ENCODE peak calls at places on chromosomes 2 and 18, in nine cellular contexts. O is stimulated activated CD4-positive, alpha-beta T cell treated with anti-CD3 and anti-CD28 coated beads, Interleukin-15, amount 100 ng/mL, for 1 hour; Z is T-helper 17 cell; F is stimulated activated naive CD4-positive, alpha-beta T cell; P is neural progenitor cell; H is heart left ventricle; N is EL; L is LHCN-M2; X is central memory CD4-positive, alpha-beta T cell. I is an unnamed sample.

GRCh38 chr2:7119504-7119835 is 202.3 kb downstream of the RNF144A start:
- DNase-seq in Z (no peak), F (no peak), L (no peak), P (no peak), H (no peak), X (no peak), O (no peak), N (no peak), I (no peak)

GRCh38 chr2:43462866-43463641 is 132.8 kb downstream of the THADA start:
- DNase-seq in F (no peak), P (no peak), N (no peak), L (peak; percentile 84), X (no peak), O (no peak), H (no peak), Z (no peak), I (no peak)

GRCh38 chr2:78070693-78071092 is 548.5 kb upstream of the LRRTM4 start:
- DNase-seq in O (no peak), L (no peak), Z (no peak), F (no peak), P (no peak), X (no peak), N (no peak), H (no peak), I (no peak)

GRCh38 chr2:42138163-42139016 is 30.8 kb upstream of the EML4 start:
- DNase-seq in H (peak; percentile 61), Z (no peak), N (peak; percentile 97), X (no peak), F (no peak), L (peak; percentile 98), P (no peak), O (no peak), I (peak; percentile 98)

GRCh38 chr2:113213061-113213930 is 39.5 kb downstream of the PSD4 start:
- DNase-seq in P (no peak), H (no peak), X (no peak), N (no peak), Z (no peak), F (no peak), O (no peak), L (no peak), I (no peak)

GRCh38 chr18:74459877-74460276 is 2.8 kb upstream of the DIPK1C start:
- DNase-seq in X (no peak), O (no peak), N (no peak), P (peak; percentile 70), F (no peak), L (no peak), Z (no peak), H (no peak), I (no peak)

GRCh38 chr18:9961031-9961430 is 47.2 kb downstream of the VAPA start:
- DNase-seq in Z (no peak), F (peak; percentile 8), N (no peak), H (no peak), P (no peak), L (peak; percentile 56), X (no peak), O (no peak), I (peak; percentile 59)

GRCh38 chr2:113175101-113175628 is 1.4 kb downstream of the PSD4 start:
- DNase-seq in O (peak; percentile 38), N (no peak), X (peak; percentile 81), L (no peak), P (no peak), Z (peak; percentile 28), H (no peak), F (peak; percentile 76), I (no peak)

GRCh38 chr2:156115338-156115737 is 217.2 kb downstream of the NR4A2 start:
- DNase-seq in H (no peak), P (no peak), O (no peak), F (no peak), Z (no peak), L (no peak), X (no peak), N (peak; percentile 3), I (peak; percentile 21)

GRCh38 chr2:101516833-101517690 is 42.1 kb upstream of the RFX8 start:
- DNase-seq in X (no peak), F (no peak), H (no peak), P (no peak), O (no peak), L (peak; percentile 99), N (peak; percentile 94), Z (no peak), I (peak; percentile 92)

GRCh38 chr2:42107249-42108042 is 59.6 kb downstream of the PKDCC start:
- DNase-seq in H (no peak), O (no peak), X (no peak), N (no peak), P (no peak), F (no peak), L (no peak), Z (no peak), I (no peak)

GRCh38 chr18:72336786-72337185 is 207.4 kb downstream of the CBLN2 start:
- DNase-seq in H (no peak), N (no peak), L (no peak), F (no peak), O (no peak), Z (no peak), P (no peak), X (no peak), I (no peak)

GRCh38 chr18:3970929-3971328 is 484.2 kb downstream of the DLGAP1 start:
- DNase-seq in L (no peak), O (no peak), Z (no peak), F (no peak), N (no peak), X (no peak), P (no peak), H (no peak), I (no peak)

GRCh38 chr2:96608459-96609455 is 29.4 kb downstream of the KANSL3 start:
- DNase-seq in P (no peak), F (no peak), O (no peak), N (peak; percentile 80), X (no peak), L (peak; percentile 85), H (no peak), Z (no peak), I (peak; percentile 29)

GRCh38 chr2:47187124-47187523 is 32.0 kb upstream of the STPG4 start:
- DNase-seq in N (no peak), H (no peak), F (no peak), Z (no peak), L (no peak), X (no peak), O (no peak), P (peak; percentile 50), I (no peak)

GRCh38 chr2:15127876-15128275 is 433.3 kb downstream of the NBAS start:
- DNase-seq in P (no peak), Z (no peak), O (no peak), F (no peak), X (no peak), L (no peak), H (no peak), N (no peak), I (no peak)

GRCh38 chr2:78682781-78683180 is 342.7 kb upstream of the REG3G start:
- DNase-seq in F (no peak), X (no peak), L (no peak), Z (no peak), O (no peak), H (no peak), N (no peak), P (no peak), I (no peak)

GRCh38 chr18:57856707-57857280 is 53.7 kb upstream of the ATP8B1 start:
- DNase-seq in H (no peak), Z (no peak), O (no peak), P (no peak), F (no peak), N (no peak), X (no peak), L (no peak), I (no peak)

GRCh38 chr18:59881728-59882685 is 17.8 kb upstream of the PMAIP1 start:
- DNase-seq in L (peak; percentile 66), O (no peak), F (no peak), X (no peak), P (no peak), N (peak; percentile 57), H (no peak), Z (no peak), I (peak; percentile 66)

GRCh38 chr2:1407950-1408695 is 5.1 kb upstream of the TPO start:
- DNase-seq in Z (no peak), H (no peak), O (no peak), N (no peak), L (no peak), X (no peak), P (no peak), F (no peak), I (no peak)

GRCh38 chr2:96123290-96123689 is 6.9 kb upstream of the ADRA2B start:
- DNase-seq in H (no peak), Z (no peak), L (no peak), O (no peak), X (no peak), F (no peak), N (no peak), P (no peak), I (no peak)

GRCh38 chr2:141201161-141201560 is 929.7 kb downstream of the LRP1B start:
- DNase-seq in N (no peak), L (no peak), P (no peak), H (no peak), X (no peak), O (no peak), Z (no peak), F (no peak), I (no peak)

I was measured in fibroblast of pulmonary artery.